ENCODE peak calls at places on chromosomes 11 and 22, in four cellular contexts. X is suprapubic skin, G is sigmoid colon, P is GM12891. T is an unnamed sample.

GRCh38 chr22:24427500-24428164 is at the start of gene ADORA2A:
- DNase-seq in X (no peak), G (no peak), P (peak), T (no peak)

GRCh38 chr11:5291207-5291838 is 10.4 kb downstream of the OR51B4 start:
- DNase-seq in X (no peak), G (no peak), P (peak), T (no peak)

GRCh38 chr11:12715131-12715530 is 40.9 kb downstream of the TEAD1 start:
- DNase-seq in X (no peak), G (no peak), P (no peak), T (no peak)

GRCh38 chr11:105840391-105840790 is 181.6 kb downstream of the MSANTD4 start:
- DNase-seq in X (no peak), G (no peak), P (no peak), T (no peak)

GRCh38 chr11:8833568-8834275 is 77.3 kb upstream of the AKIP1 start:
- DNase-seq in X (no peak), G (peak), P (no peak), T (no peak)

GRCh38 chr22:40482391-40482790 is 112.0 kb downstream of the SGSM3 start:
- DNase-seq in X (no peak), G (no peak), P (no peak), T (no peak)

GRCh38 chr11:27291954-27292641 is 70.9 kb downstream of the CCDC34 start:
- DNase-seq in X (no peak), G (no peak), P (no peak), T (no peak)

GRCh38 chr11:59729884-59730283 is 16.2 kb upstream of the OR10V1 start:
- DNase-seq in X (no peak), G (no peak), P (no peak), T (no peak)

GRCh38 chr11:108498046-108498815 is at the start of gene POGLUT3:
- DNase-seq in X (peak), G (peak), P (peak), T (no peak)

GRCh38 chr11:134047586-134047999 is 21.3 kb upstream of the JAM3 start:
- DNase-seq in X (peak), G (peak), P (no peak), T (no peak)

GRCh38 chr11:38819986-38820385 is 2221.9 kb upstream of the RAG2 start:
- DNase-seq in X (no peak), G (no peak), P (no peak), T (no peak)

GRCh38 chr11:24965780-24966179 is 468.9 kb downstream of the LUZP2 start:
- DNase-seq in X (no peak), G (no peak), P (no peak), T (no peak)

GRCh38 chr11:65438257-65439151 is 15.9 kb downstream of the NEAT1 start:
- DNase-seq in X (no peak), G (peak), P (no peak), T (no peak)

GRCh38 chr22:30324008-30324730 is 2.6 kb downstream of the TBC1D10A start:
- DNase-seq in X (no peak), G (no peak), P (no peak), T (no peak)

GRCh38 chr11:77397631-77398030 is 76.3 kb downstream of the PAK1 start:
- DNase-seq in X (no peak), G (no peak), P (no peak), T (no peak)

GRCh38 chr11:31956310-31956709 is 134.6 kb upstream of the RCN1 start:
- DNase-seq in X (no peak), G (no peak), P (no peak), T (no peak)

GRCh38 chr11:95567685-95568084 is 221.9 kb downstream of the FAM76B start:
- DNase-seq in X (no peak), G (no peak), P (no peak), T (no peak)

GRCh38 chr11:64015935-64016468 is 19.7 kb upstream of the FLRT1 start:
- DNase-seq in X (no peak), G (no peak), P (no peak), T (no peak)

GRCh38 chr11:43130616-43131015 is 181.2 kb upstream of the API5 start:
- DNase-seq in X (no peak), G (no peak), P (no peak), T (no peak)

GRCh38 chr11:94132823-94133408 is 4.3 kb downstream of the PANX1 start:
- DNase-seq in X (no peak), G (no peak), P (no peak), T (no peak)

GRCh38 chr11:46353706-46354105 is 6.4 kb downstream of the DGKZ start:
- DNase-seq in X (no peak), G (no peak), P (no peak), T (no peak)

GRCh38 chr11:133809525-133810178 is 35.7 kb downstream of the SPATA19 start:
- DNase-seq in X (no peak), G (no peak), P (no peak), T (no peak)

GRCh38 chr22:28430656-28431055 is 249.0 kb downstream of the TTC28 start:
- DNase-seq in X (no peak), G (no peak), P (no peak), T (no peak)

GRCh38 chr11:41659990-41660389 is 200.5 kb upstream of the LRRC4C start:
- DNase-seq in X (no peak), G (no peak), P (no peak), T (no peak)

GRCh38 chr11:73012121-73012863 is 129.8 kb downstream of the FCHSD2 start:
- DNase-seq in X (no peak), G (no peak), P (no peak), T (no peak)

GRCh38 chr11:37142591-37142990 is 544.6 kb upstream of the RAG2 start:
- DNase-seq in X (no peak), G (no peak), P (no peak), T (no peak)

DNA sequence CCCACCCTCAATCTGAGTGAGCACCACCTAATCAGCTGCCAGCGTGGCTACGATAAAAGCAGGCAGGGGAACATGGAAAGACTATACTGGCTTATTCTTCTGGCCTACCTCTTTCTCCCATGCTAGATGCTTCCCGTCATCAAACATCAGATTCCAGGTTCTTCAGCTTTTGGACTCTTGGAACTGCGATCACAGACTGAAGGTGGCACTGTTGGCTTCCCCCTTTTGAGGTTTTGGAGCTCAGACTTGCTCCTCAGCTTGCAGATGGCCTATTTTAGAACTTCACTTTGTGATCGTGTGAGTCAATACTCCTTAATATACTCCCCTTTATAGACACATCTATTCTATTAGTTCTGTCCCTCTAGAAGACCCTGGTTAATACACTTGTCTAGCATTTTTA is 543.7 kb upstream of the RAG2 start:
- DNase-seq in X (no peak), G (no peak), P (no peak), T (no peak)
- TF ChIP-seq POLR2A in X (no peak), G (no peak), P (no peak), T (no peak)

GRCh38 chr11:116786360-116786759 is 1.5 kb downstream of the ZPR1 start:
- DNase-seq in X (no peak), G (no peak), P (no peak), T (no peak)

GRCh38 chr11:116788534-116788933 is 711 bp upstream of the ZPR1 start:
- DNase-seq in X (peak), G (no peak), P (no peak), T (no peak)

GRCh38 chr11:116787436-116787785 is 412 bp downstream of the ZPR1 start:
- DNase-seq in X (no peak), G (no peak), P (no peak), T (no peak)

GRCh38 chr11:116786966-116787365 is 857 bp downstream of the ZPR1 start:
- DNase-seq in X (no peak), G (no peak), P (no peak), T (no peak)

DNA sequence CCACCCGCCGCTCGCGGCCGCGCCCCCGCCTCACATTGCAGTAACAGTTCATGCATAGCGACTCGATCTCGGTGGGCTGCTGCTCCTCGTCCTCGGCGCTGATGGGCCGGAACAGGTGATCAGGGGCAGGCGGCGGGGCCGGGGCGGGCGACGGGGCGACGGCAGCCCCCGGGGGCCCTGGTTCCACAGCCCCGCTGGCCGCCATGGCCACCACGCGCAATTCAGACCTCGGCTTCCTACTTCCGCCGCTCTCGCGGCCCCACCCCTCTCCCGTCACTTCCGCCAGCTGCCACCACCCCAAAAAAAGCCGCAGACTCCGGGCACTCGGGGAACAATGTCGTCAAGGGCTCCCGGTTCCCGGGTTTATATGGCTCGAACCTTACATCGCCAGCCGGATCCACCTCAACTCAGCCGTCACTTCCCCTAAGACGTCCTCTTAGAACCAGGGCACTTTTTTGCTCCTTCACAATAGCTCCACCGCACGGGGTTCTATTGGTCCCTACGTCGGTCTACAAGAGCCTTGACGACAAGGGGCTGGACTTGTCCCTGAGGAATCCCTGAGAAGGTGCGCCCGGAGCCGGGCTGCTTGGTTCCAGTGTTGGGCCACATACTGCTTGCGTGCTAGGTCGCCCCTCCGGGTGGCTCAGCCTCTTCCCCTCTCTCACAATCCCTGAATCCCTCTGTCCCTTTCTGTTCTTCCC is at the start of gene ZPR1:
- DNase-seq in X (peak), G (peak), P (peak), T (no peak)
- TF ChIP-seq POLR2A in X (peak), G (peak), P (peak), T (no peak)

GRCh38 chr11:35912883-35913614 is 30.8 kb upstream of the LDLRAD3 start:
- DNase-seq in X (no peak), G (no peak), P (no peak), T (no peak)
- TF ChIP-seq POLR2A in X (no peak), G (no peak), P (no peak), T (no peak)

GRCh38 chr11:85949798-85950197 is 94.6 kb downstream of the CCDC83 start:
- DNase-seq in X (no peak), G (no peak), P (no peak), T (no peak)

GRCh38 chr11:85950317-85951048 is 95.3 kb downstream of the CCDC83 start:
- DNase-seq in X (no peak), G (no peak), P (no peak), T (no peak)

GRCh38 chr11:85951428-85952107 is 96.4 kb downstream of the CCDC83 start:
- DNase-seq in X (no peak), G (no peak), P (no peak), T (no peak)

GRCh38 chr11:85948884-85949283 is 93.7 kb downstream of the CCDC83 start:
- DNase-seq in X (no peak), G (no peak), P (no peak), T (no peak)

DNA sequence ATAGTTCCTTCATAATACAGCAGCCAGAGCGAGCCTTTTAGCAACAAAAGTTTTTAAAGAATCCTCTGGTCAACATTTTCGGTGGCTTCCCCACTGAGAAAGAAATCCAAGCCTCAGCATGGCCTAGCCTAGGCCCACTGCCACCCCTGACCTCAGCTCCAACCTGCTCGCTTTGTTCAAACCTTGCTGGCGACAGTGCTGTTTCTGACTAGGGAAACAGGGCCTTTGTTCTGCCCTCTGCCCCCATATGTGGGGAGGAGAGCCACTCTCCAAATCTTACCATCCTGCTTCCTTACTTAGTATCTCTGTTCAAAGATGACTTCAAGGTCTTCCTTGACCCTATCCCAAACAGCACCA is 95.8 kb downstream of the CCDC83 start:
- DNase-seq in X (no peak), G (no peak), P (no peak), T (no peak)
- TF ChIP-seq POLR2A in X (no peak), G (no peak), P (no peak), T (no peak)

DNA sequence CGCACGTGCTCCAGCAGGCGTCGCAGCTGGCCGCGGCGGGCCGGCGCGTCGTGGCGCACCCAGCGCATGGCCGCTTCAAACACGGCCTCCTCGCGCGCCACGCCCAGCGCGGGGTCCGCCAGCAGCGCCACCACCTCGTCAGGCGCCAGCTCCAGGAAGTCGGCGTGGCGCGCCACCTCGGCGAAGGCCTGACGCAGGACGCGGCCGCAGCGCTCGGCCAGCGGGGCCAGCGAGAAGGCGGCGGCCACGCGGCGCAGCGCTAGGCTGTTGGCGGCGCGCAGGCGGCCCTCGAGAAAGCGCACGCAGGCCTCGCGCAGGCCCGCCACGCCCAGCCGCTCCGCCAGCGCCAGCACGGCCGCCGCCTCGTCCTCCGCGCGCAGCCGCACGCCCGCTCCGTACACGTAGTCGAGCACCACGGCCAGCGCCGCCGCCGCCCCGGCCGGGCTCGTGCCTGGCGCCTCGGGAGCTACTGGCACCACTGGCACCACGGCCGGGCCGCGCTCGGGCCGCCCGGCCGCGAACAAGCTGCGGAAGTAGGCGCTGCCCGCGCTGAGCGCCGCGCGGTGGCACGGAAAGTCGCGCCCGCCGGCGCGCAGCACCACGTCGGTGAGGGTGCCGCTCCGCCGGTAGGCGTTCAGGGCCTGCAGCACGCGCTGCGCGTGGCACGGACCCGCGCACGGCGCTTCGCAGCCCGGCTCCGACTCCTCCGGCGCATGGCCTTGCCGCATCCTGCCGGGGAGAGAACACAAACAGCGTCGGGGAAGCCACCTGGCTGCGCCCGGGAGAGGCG is 2.9 kb downstream of the KLHL35 start:
- DNase-seq in X (no peak), G (peak), P (peak), T (no peak)
- TF ChIP-seq POLR2A in X (no peak), G (no peak), P (no peak), T (no peak)

GRCh38 chr22:45233827-45234226 is 6.9 kb downstream of the KIAA0930 start:
- DNase-seq in X (no peak), G (no peak), P (no peak), T (no peak)
- TF ChIP-seq POLR2A in X (no peak), G (no peak), P (no peak), T (no peak)